ENCODE peak calls at places on chromosomes 4 and X, in six cellular contexts. H is pancreas, F is neural progenitor cell, Z is AG04450, N is uterus, D is fibroblast of lung. P is an unnamed sample.

GRCh38 chr4:174218127-174218790 is 65.2 kb downstream of the FBXO8 start:
- DNase-seq in H (no peak), F (peak), Z (no peak), N (no peak), D (peak), P (no peak)

GRCh38 chrX:118974908-118975671 is 672 bp downstream of the LONRF3 start:
- DNase-seq in H (peak), F (peak), Z (no peak), N (peak), D (peak), P (no peak)

GRCh38 chr4:110849461-110849860 is 226.6 kb upstream of the PITX2 start:
- DNase-seq in H (no peak), F (no peak), Z (no peak), N (no peak), D (no peak), P (no peak)

GRCh38 chr4:154743683-154744340 is at the start of gene LRAT:
- DNase-seq in H (peak), F (peak), Z (no peak), N (no peak), D (no peak), P (peak)

GRCh38 chr4:77931452-77932135 is 69.0 kb downstream of the MRPL1 start:
- DNase-seq in H (no peak), F (no peak), Z (no peak), N (no peak), D (peak), P (no peak)

GRCh38 chrX:155009994-155010472 is 12.5 kb downstream of the F8 start:
- DNase-seq in H (no peak), F (no peak), Z (no peak), N (no peak), D (no peak), P (no peak)

GRCh38 chrX:136220535-136220934 is 30.7 kb downstream of the MAP7D3 start:
- DNase-seq in H (no peak), F (no peak), Z (no peak), N (no peak), D (peak), P (no peak)

GRCh38 chr4:161256716-161257115 is 907.1 kb downstream of the FSTL5 start:
- DNase-seq in H (no peak), F (peak), Z (no peak), N (no peak), D (peak), P (no peak)

GRCh38 chr4:113756005-113756410 is 5.5 kb downstream of the CAMK2D start:
- DNase-seq in H (no peak), F (no peak), Z (no peak), N (no peak), D (peak), P (no peak)

GRCh38 chr4:78058591-78059523 is 1.7 kb downstream of the FRAS1 start:
- DNase-seq in H (peak), F (peak), Z (no peak), N (peak), D (peak), P (peak)

GRCh38 chrX:14039344-14039743 is 9.7 kb upstream of the GEMIN8 start:
- DNase-seq in H (peak), F (peak), Z (no peak), N (no peak), D (peak), P (no peak)

GRCh38 chr4:36493240-36493639 is 211.8 kb downstream of the DTHD1 start:
- DNase-seq in H (no peak), F (no peak), Z (no peak), N (no peak), D (no peak), P (no peak)

GRCh38 chr4:111282035-111282434 is 659.2 kb upstream of the PITX2 start:
- DNase-seq in H (no peak), F (no peak), Z (no peak), N (no peak), D (no peak), P (no peak)

GRCh38 chr4:139665079-139665689 is 435 bp upstream of the MGST2 start:
- DNase-seq in H (no peak), F (no peak), Z (no peak), N (no peak), D (no peak), P (no peak)

GRCh38 chr4:24330198-24330972 is 254.0 kb downstream of the DHX15 start:
- DNase-seq in H (no peak), F (no peak), Z (no peak), N (no peak), D (peak), P (no peak)

GRCh38 chrX:24860140-24860539 is 155.6 kb downstream of the ARX start:
- DNase-seq in H (no peak), F (no peak), Z (no peak), N (no peak), D (no peak), P (no peak)

GRCh38 chr4:140463182-140463581 is 34.9 kb downstream of the MGAT4D start:
- DNase-seq in H (no peak), F (no peak), Z (no peak), N (no peak), D (no peak), P (no peak)

GRCh38 chr4:61079976-61080375 is 120.2 kb upstream of the ADGRL3 start:
- DNase-seq in H (no peak), F (no peak), Z (no peak), N (no peak), D (peak), P (no peak)

GRCh38 chr4:126627255-126627654 is 1005.5 kb upstream of the INTU start:
- DNase-seq in H (no peak), F (peak), Z (no peak), N (no peak), D (peak), P (no peak)

GRCh38 chr4:20062054-20062453 is 189.7 kb upstream of the SLIT2 start:
- DNase-seq in H (no peak), F (no peak), Z (peak), N (no peak), D (no peak), P (no peak)

GRCh38 chrX:46407036-46407752 is 138.0 kb downstream of the ZNF674 start:
- DNase-seq in H (no peak), F (no peak), Z (no peak), N (no peak), D (no peak), P (no peak)

GRCh38 chr4:103907414-103907813 is 187.6 kb upstream of the TACR3 start:
- DNase-seq in H (no peak), F (no peak), Z (no peak), N (no peak), D (no peak), P (no peak)

GRCh38 chr4:86481429-86481828 is 112.7 kb upstream of the PTPN13 start:
- DNase-seq in H (no peak), F (peak), Z (no peak), N (no peak), D (peak), P (no peak)

GRCh38 chr4:6148506-6149205 is 51.7 kb downstream of the JAKMIP1 start:
- DNase-seq in H (no peak), F (no peak), Z (no peak), N (no peak), D (no peak), P (no peak)

GRCh38 chr4:16667464-16667863 is 231.0 kb downstream of the LDB2 start:
- DNase-seq in H (no peak), F (no peak), Z (peak), N (no peak), D (peak), P (no peak)

GRCh38 chr4:64581422-64581821 is 172.2 kb upstream of the TECRL start:
- DNase-seq in H (no peak), F (no peak), Z (no peak), N (no peak), D (peak), P (no peak)

GRCh38 chr4:113784497-113785254 is 23.1 kb upstream of the CAMK2D start:
- DNase-seq in H (no peak), F (no peak), Z (peak), N (no peak), D (peak), P (no peak)

DNA sequence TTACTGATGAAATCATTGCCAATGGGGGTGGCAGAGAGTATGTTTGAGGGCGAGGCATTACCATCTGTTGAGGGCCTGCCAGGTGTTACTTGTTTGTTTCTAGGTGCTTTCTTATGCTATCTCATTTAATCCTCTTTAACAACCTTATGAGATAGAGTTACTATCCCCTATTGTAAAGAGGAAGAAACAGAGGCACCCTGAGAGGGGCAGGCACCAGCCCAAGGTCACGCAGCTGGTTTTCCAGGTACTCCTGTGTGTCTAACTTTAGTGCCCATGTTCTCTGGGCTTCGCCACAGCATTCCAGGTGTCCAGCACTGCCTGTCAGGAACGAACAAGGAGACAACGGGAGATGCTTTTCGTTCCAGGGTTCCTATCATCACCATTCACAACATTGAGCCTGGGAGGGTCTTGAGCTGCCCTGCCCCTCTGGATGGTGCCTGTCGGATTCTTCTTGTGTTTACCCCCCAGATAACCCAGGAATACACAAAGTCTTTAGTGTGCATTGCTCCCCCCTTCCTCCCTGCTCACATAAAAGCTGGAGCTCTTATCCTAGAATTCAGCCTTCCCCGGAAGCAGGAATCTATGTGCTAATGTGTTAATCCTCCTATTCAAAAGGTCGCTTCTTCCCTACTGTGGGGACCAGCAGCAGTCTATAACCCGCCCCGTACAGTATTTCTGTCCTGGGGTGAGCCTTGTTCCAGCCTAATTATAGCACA is 24.9 kb upstream of the GPC4 start:
- DNase-seq in H (no peak), F (peak), Z (no peak), N (no peak), D (no peak), P (no peak)
- H3K27ac ChIP-seq in H (no peak), F (peak), Z (no peak), N (no peak), D (no peak), P (no peak)

GRCh38 chr4:72975488-72975784 is 94.1 kb downstream of the COX18 start:
- DNase-seq in H (no peak), F (no peak), Z (no peak), N (no peak), D (peak), P (no peak)
- H3K27ac ChIP-seq in H (no peak), F (no peak), Z (no peak), N (no peak), D (no peak), P (no peak)

GRCh38 chr4:183300070-183300469 is 20.0 kb downstream of the CLDN22 start:
- DNase-seq in H (no peak), F (no peak), Z (peak), N (no peak), D (peak), P (no peak)
- H3K27ac ChIP-seq in H (no peak), F (no peak), Z (no peak), N (no peak), D (no peak), P (no peak)

DNA sequence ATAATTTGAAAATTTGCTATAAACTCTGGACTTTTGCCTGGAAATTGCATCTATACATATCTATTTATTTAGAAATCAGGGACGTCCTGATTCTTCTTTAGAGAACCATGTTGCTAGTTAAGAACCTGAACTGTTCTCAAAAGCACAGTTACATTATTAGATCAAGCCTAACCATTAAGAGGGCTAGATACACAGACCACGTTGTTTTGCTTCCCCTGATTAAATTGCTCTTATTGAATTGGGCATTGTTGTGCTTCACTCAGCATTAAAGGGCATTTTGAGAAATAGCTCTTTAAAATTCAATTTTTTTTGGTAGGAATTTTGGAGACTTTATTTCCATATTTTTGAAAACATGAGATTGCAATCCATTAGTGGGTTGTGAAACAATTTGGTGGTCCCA is 44.4 kb downstream of the FIP1L1 start:
- DNase-seq in H (no peak), F (no peak), Z (no peak), N (no peak), D (no peak), P (no peak)
- H3K27ac ChIP-seq in H (no peak), F (no peak), Z (no peak), N (no peak), D (no peak), P (no peak)

DNA sequence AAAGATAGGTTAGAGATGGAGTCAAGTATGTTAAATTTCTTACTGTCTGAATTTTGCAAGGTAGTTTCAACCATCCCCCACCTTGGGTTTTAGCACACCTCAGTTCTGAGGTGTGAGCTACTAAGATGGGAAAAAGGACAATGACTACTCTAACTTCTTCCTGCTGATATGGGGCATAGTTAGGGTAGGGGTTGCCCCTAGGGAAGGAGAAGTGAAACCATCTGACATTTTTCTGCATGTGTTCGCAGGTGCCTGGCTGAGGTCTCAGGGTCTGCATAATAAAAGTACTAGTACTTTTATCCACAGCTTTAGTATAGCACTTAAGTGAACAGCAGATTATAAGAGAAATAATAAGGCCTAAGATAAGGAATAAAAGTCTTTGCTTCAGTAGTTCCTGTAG is 129.5 kb upstream of the CYSLTR1 start:
- DNase-seq in H (no peak), F (no peak), Z (no peak), N (no peak), D (no peak), P (no peak)
- H3K27ac ChIP-seq in H (no peak), F (no peak), Z (no peak), N (no peak), D (no peak), P (no peak)

P was measured in caudate nucleus.